ENCODE peak calls at places on chromosomes 4 and X, in six cellular contexts. I is AG04449, W is iris pigment epithelial cell, E is progenitor cell of endocrine pancreas, S is Caki2, V is NCI-H446 treated with DMSO at 0.1 percent for 48 hours. H is an unnamed sample.

GRCh38 chr4:113222006-113222405 is 172.6 kb downstream of the ANK2 start:
- DNase-seq in I (peak; percentile 38), W (peak; percentile 17), E (no peak), S (peak; percentile 7), V (no peak), H (no peak)

GRCh38 chr4:105198541-105198940 is 51.9 kb downstream of the TET2 start:
- DNase-seq in I (no peak), W (no peak), E (no peak), S (no peak), V (no peak), H (no peak)

GRCh38 chrX:1391707-1392375 is at the start of gene SLC25A6:
- DNase-seq in I (peak; percentile 63), W (peak; percentile 97), E (peak; percentile 99), S (peak; percentile 93), V (no peak), H (peak; percentile 100)

GRCh38 chr4:111991797-111992196 is 153.5 kb upstream of the FAM241A start:
- DNase-seq in I (no peak), W (peak; percentile 82), E (no peak), S (no peak), V (no peak), H (no peak)

GRCh38 chr4:142402925-142403324 is 443.2 kb downstream of the INPP4B start:
- DNase-seq in I (no peak), W (peak; percentile 77), E (no peak), S (peak; percentile 74), V (no peak), H (peak; percentile 40)

GRCh38 chrX:71950066-71950465 is 39.4 kb downstream of the NHSL2 start:
- DNase-seq in I (no peak), W (no peak), E (no peak), S (no peak), V (no peak), H (no peak)

GRCh38 chr4:85496146-85496849 is 21.3 kb downstream of the ARHGAP24 start:
- DNase-seq in I (no peak), W (peak; percentile 76), E (no peak), S (no peak), V (no peak), H (no peak)

GRCh38 chr4:74659576-74660411 is 134.5 kb downstream of the BTC start:
- DNase-seq in I (peak; percentile 93), W (peak; percentile 100), E (no peak), S (peak; percentile 98), V (peak; percentile 90), H (no peak)

GRCh38 chr4:36220776-36221175 is 23.5 kb downstream of the ARAP2 start:
- DNase-seq in I (no peak), W (no peak), E (no peak), S (no peak), V (no peak), H (no peak)

GRCh38 chr4:10965196-10965595 is 280.6 kb upstream of the CLNK start:
- DNase-seq in I (no peak), W (no peak), E (no peak), S (no peak), V (peak; percentile 64), H (no peak)

GRCh38 chr4:7767526-7767925 is 172.1 kb downstream of the AFAP1 start:
- DNase-seq in I (no peak), W (no peak), E (no peak), S (no peak), V (no peak), H (no peak)

GRCh38 chr4:53562409-53562808 is 28.9 kb downstream of the LNX1 start:
- DNase-seq in I (no peak), W (no peak), E (no peak), S (no peak), V (no peak), H (no peak)

GRCh38 chr4:88958080-88958479 is 98.9 kb downstream of the FAM13A start:
- DNase-seq in I (no peak), W (no peak), E (no peak), S (no peak), V (no peak), H (no peak)

GRCh38 chr4:171118091-171118490 is 695.1 kb upstream of the GALNTL6 start:
- DNase-seq in I (no peak), W (no peak), E (no peak), S (no peak), V (no peak), H (no peak)

GRCh38 chr4:1576200-1576960 is 107.7 kb downstream of the FAM53A start:
- DNase-seq in I (no peak), W (no peak), E (no peak), S (no peak), V (no peak), H (no peak)

GRCh38 chr4:82517043-82517442 is 44.7 kb downstream of the TMEM150C start:
- DNase-seq in I (no peak), W (peak; percentile 54), E (no peak), S (no peak), V (no peak), H (no peak)

GRCh38 chr4:88227734-88228133 is 56.6 kb downstream of the PPM1K start:
- DNase-seq in I (no peak), W (no peak), E (no peak), S (no peak), V (no peak), H (no peak)

GRCh38 chr4:173264245-173264959 is 69.8 kb downstream of the HMGB2 start:
- DNase-seq in I (no peak), W (peak; percentile 56), E (no peak), S (no peak), V (no peak), H (no peak)

GRCh38 chrX:33128048-33128805 is 83.1 kb downstream of the DMD start:
- DNase-seq in I (no peak), W (no peak), E (no peak), S (no peak), V (no peak), H (no peak)

GRCh38 chr4:26141101-26141830 is 179.5 kb upstream of the RBPJ start:
- DNase-seq in I (no peak), W (no peak), E (no peak), S (no peak), V (no peak), H (no peak)

GRCh38 chrX:18995216-18995615 is 11.3 kb upstream of the PHKA2 start:
- DNase-seq in I (peak; percentile 34), W (peak; percentile 71), E (no peak), S (no peak), V (no peak), H (no peak)

GRCh38 chr4:105306158-105306781 is 159.6 kb downstream of the TET2 start:
- DNase-seq in I (no peak), W (peak; percentile 17), E (no peak), S (no peak), V (no peak), H (peak; percentile 68)

GRCh38 chr4:89254847-89255246 is 52.8 kb downstream of the GPRIN3 start:
- DNase-seq in I (no peak), W (peak; percentile 18), E (no peak), S (peak; percentile 4), V (no peak), H (peak; percentile 60)

GRCh38 chr4:177482367-177482766 is 40.1 kb upstream of the AGA start:
- DNase-seq in I (no peak), W (no peak), E (no peak), S (no peak), V (no peak), H (no peak)

GRCh38 chrX:110442631-110443030 is 84.0 kb downstream of the RTL9 start:
- DNase-seq in I (no peak), W (peak; percentile 30), E (no peak), S (peak; percentile 54), V (no peak), H (no peak)

GRCh38 chr4:39469429-39470077 is 10.7 kb downstream of the LIAS start:
- DNase-seq in I (peak; percentile 67), W (peak; percentile 75), E (peak; percentile 22), S (peak; percentile 82), V (peak; percentile 59), H (no peak)

GRCh38 chr4:185358514-185359433 is 37.0 kb downstream of the LRP2BP start:
- DNase-seq in I (peak; percentile 37), W (peak; percentile 86), E (no peak), S (peak; percentile 27), V (no peak), H (no peak)

GRCh38 chrX:152895724-152896420 is 2.0 kb upstream of the ZNF185 start:
- DNase-seq in I (no peak), W (no peak), E (no peak), S (no peak), V (no peak), H (no peak)

GRCh38 chrX:373641-374471 is 12.9 kb downstream of the PPP2R3B start:
- DNase-seq in I (no peak), W (peak; percentile 54), E (peak; percentile 47), S (no peak), V (no peak), H (peak; percentile 61)

GRCh38 chrX:47634871-47635575 is 5.3 kb upstream of the CFP start:
- DNase-seq in I (no peak), W (no peak), E (no peak), S (no peak), V (no peak), H (peak; percentile 47)

GRCh38 chrX:38214551-38214950 is 6.1 kb downstream of the SRPX start:
- DNase-seq in I (no peak), W (no peak), E (no peak), S (no peak), V (no peak), H (no peak)

GRCh38 chr4:912548-913279 is 19.4 kb downstream of the GAK start:
- DNase-seq in I (no peak), W (no peak), E (no peak), S (no peak), V (no peak), H (no peak)

GRCh38 chrX:3518870-3519269 is 172.4 kb upstream of the MXRA5 start:
- DNase-seq in I (peak; percentile 76), W (peak; percentile 89), E (no peak), S (peak; percentile 89), V (no peak), H (no peak)